ENCODE peak calls at places on chromosome 16, in seven cellular contexts. One of them, this sample, is unnamed.

GRCh38 chr16:70018254-70018653 is 67.1 kb downstream of the CLEC18A start:
- DNase-seq in left ventricle myocardium inferior: no peak
- DNase-seq in CD4-positive, CD25-positive, alpha-beta regulatory T cell: peak; percentile 8
- DNase-seq in heart right ventricle: peak; percentile 33
- DNase-seq in fibroblast of lung: no peak
- DNase-seq in psoas muscle: no peak
- DNase-seq in brain microvascular endothelial cell: peak; percentile 34
- DNase-seq in this sample: peak; percentile 62

GRCh38 chr16:14280541-14280940 is 209.4 kb downstream of the MRTFB start:
- DNase-seq in psoas muscle: no peak
- DNase-seq in left ventricle myocardium inferior: no peak
- DNase-seq in CD4-positive, CD25-positive, alpha-beta regulatory T cell: no peak
- DNase-seq in fibroblast of lung: no peak
- DNase-seq in brain microvascular endothelial cell: no peak
- DNase-seq in heart right ventricle: no peak
- DNase-seq in this sample: no peak

GRCh38 chr16:51268237-51268636 is 117.2 kb upstream of the SALL1 start:
- DNase-seq in heart right ventricle: no peak
- DNase-seq in psoas muscle: no peak
- DNase-seq in fibroblast of lung: no peak
- DNase-seq in CD4-positive, CD25-positive, alpha-beta regulatory T cell: no peak
- DNase-seq in brain microvascular endothelial cell: no peak
- DNase-seq in left ventricle myocardium inferior: no peak
- DNase-seq in this sample: no peak

GRCh38 chr16:82580293-82580900 is 46.4 kb upstream of the CDH13 start:
- DNase-seq in brain microvascular endothelial cell: no peak
- DNase-seq in left ventricle myocardium inferior: no peak
- DNase-seq in psoas muscle: peak; percentile 56
- DNase-seq in heart right ventricle: peak; percentile 15
- DNase-seq in fibroblast of lung: no peak
- DNase-seq in CD4-positive, CD25-positive, alpha-beta regulatory T cell: no peak
- DNase-seq in this sample: no peak

GRCh38 chr16:15572329-15573001 is 70.5 kb downstream of the MARF1 start:
- DNase-seq in brain microvascular endothelial cell: no peak
- DNase-seq in heart right ventricle: no peak
- DNase-seq in psoas muscle: no peak
- DNase-seq in fibroblast of lung: peak; percentile 89
- DNase-seq in CD4-positive, CD25-positive, alpha-beta regulatory T cell: no peak
- DNase-seq in left ventricle myocardium inferior: no peak
- DNase-seq in this sample: no peak

GRCh38 chr16:74724820-74725549 is 24.3 kb upstream of the MLKL start:
- DNase-seq in psoas muscle: peak; percentile 36
- DNase-seq in left ventricle myocardium inferior: no peak
- DNase-seq in CD4-positive, CD25-positive, alpha-beta regulatory T cell: no peak
- DNase-seq in brain microvascular endothelial cell: peak; percentile 82
- DNase-seq in heart right ventricle: no peak
- DNase-seq in fibroblast of lung: peak; percentile 45
- DNase-seq in this sample: no peak

GRCh38 chr16:66926171-66926570 is 836 bp upstream of the RRAD start:
- DNase-seq in brain microvascular endothelial cell: no peak
- DNase-seq in left ventricle myocardium inferior: peak; percentile 74
- DNase-seq in fibroblast of lung: no peak
- DNase-seq in psoas muscle: peak; percentile 82
- DNase-seq in CD4-positive, CD25-positive, alpha-beta regulatory T cell: no peak
- DNase-seq in heart right ventricle: peak; percentile 75
- DNase-seq in this sample: no peak

GRCh38 chr16:30813821-30814189 is 26.8 kb upstream of the ZNF629 start:
- DNase-seq in left ventricle myocardium inferior: no peak
- DNase-seq in brain microvascular endothelial cell: no peak
- DNase-seq in heart right ventricle: no peak
- DNase-seq in psoas muscle: no peak
- DNase-seq in CD4-positive, CD25-positive, alpha-beta regulatory T cell: no peak
- DNase-seq in fibroblast of lung: no peak
- DNase-seq in this sample: no peak

GRCh38 chr16:90037202-90037765 is 18.0 kb upstream of the DBNDD1 start:
- DNase-seq in brain microvascular endothelial cell: no peak
- DNase-seq in left ventricle myocardium inferior: no peak
- DNase-seq in fibroblast of lung: no peak
- DNase-seq in heart right ventricle: no peak
- DNase-seq in psoas muscle: peak; percentile 23
- DNase-seq in CD4-positive, CD25-positive, alpha-beta regulatory T cell: no peak
- DNase-seq in this sample: no peak

GRCh38 chr16:27181020-27181419 is 22.3 kb upstream of the KDM8 start:
- DNase-seq in brain microvascular endothelial cell: no peak
- DNase-seq in heart right ventricle: no peak
- DNase-seq in CD4-positive, CD25-positive, alpha-beta regulatory T cell: no peak
- DNase-seq in left ventricle myocardium inferior: no peak
- DNase-seq in fibroblast of lung: no peak
- DNase-seq in psoas muscle: no peak
- DNase-seq in this sample: no peak

GRCh38 chr16:71328151-71328550 is 30.4 kb upstream of the CALB2 start:
- DNase-seq in brain microvascular endothelial cell: no peak
- DNase-seq in CD4-positive, CD25-positive, alpha-beta regulatory T cell: no peak
- DNase-seq in left ventricle myocardium inferior: no peak
- DNase-seq in psoas muscle: no peak
- DNase-seq in fibroblast of lung: no peak
- DNase-seq in heart right ventricle: no peak
- DNase-seq in this sample: no peak

GRCh38 chr16:57071840-57072541 is 20.4 kb upstream of the CPNE2 start:
- DNase-seq in fibroblast of lung: peak; percentile 13
- DNase-seq in CD4-positive, CD25-positive, alpha-beta regulatory T cell: no peak
- DNase-seq in brain microvascular endothelial cell: peak; percentile 60
- DNase-seq in heart right ventricle: no peak
- DNase-seq in psoas muscle: no peak
- DNase-seq in left ventricle myocardium inferior: no peak
- DNase-seq in this sample: no peak

GRCh38 chr16:48810436-48810802 is 200.4 kb upstream of the N4BP1 start:
- DNase-seq in brain microvascular endothelial cell: no peak
- DNase-seq in heart right ventricle: no peak
- DNase-seq in fibroblast of lung: no peak
- DNase-seq in left ventricle myocardium inferior: no peak
- DNase-seq in psoas muscle: no peak
- DNase-seq in CD4-positive, CD25-positive, alpha-beta regulatory T cell: no peak
- DNase-seq in this sample: no peak
- H3K27me3 ChIP-seq in brain microvascular endothelial cell: peaks cover 2% of the 10 kb centered on the region
- H3K27me3 ChIP-seq in heart right ventricle: peaks cover 45% of the 10 kb centered on the region
- H3K27me3 ChIP-seq in fibroblast of lung: peaks cover 5% of the 10 kb centered on the region
- H3K27me3 ChIP-seq in left ventricle myocardium inferior: peaks cover 88% of the 10 kb centered on the region
- H3K27me3 ChIP-seq in psoas muscle: peaks cover 11% of the 10 kb centered on the region
- H3K27me3 ChIP-seq in CD4-positive, CD25-positive, alpha-beta regulatory T cell: peaks cover 15% of the 10 kb centered on the region
- H3K27me3 ChIP-seq in this sample: peaks cover 5% of the 10 kb centered on the region

DNA sequence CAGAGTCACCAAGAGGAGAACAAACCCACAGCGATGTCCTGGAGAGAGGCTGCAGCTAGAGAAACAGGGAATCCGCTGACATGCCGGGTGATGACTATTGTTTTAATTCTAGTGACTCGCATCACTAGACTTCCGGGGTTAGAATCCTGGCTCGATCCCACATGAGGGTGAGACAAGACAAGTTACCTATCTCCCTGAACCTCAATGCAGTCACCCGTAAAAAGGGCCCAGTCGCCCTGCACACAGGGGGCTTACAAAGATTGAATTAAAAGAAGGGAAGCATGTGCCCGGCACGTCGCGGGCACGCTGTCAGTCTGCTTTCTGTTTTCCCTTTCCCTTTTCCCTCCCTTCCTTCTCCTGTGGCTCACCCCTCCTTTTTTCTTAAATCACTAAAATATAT is 212.9 kb upstream of the FOXF1 start:
- DNase-seq in brain microvascular endothelial cell: no peak
- DNase-seq in fibroblast of lung: no peak
- DNase-seq in left ventricle myocardium inferior: no peak
- DNase-seq in psoas muscle: no peak
- DNase-seq in heart right ventricle: no peak
- DNase-seq in CD4-positive, CD25-positive, alpha-beta regulatory T cell: no peak
- DNase-seq in this sample: no peak
- H3K27me3 ChIP-seq in brain microvascular endothelial cell: peaks cover 73% of the 10 kb centered on the region
- H3K27me3 ChIP-seq in fibroblast of lung: no peaks in the 10 kb centered on the region
- H3K27me3 ChIP-seq in left ventricle myocardium inferior: peaks cover 100% of the 10 kb centered on the region
- H3K27me3 ChIP-seq in psoas muscle: no peaks in the 10 kb centered on the region
- H3K27me3 ChIP-seq in heart right ventricle: peaks cover 100% of the 10 kb centered on the region
- H3K27me3 ChIP-seq in CD4-positive, CD25-positive, alpha-beta regulatory T cell: peaks cover 18% of the 10 kb centered on the region
- H3K27me3 ChIP-seq in this sample: peaks cover 15% of the 10 kb centered on the region

GRCh38 chr16:878886-879285 is 78.4 kb upstream of the GNG13 start:
- DNase-seq in CD4-positive, CD25-positive, alpha-beta regulatory T cell: no peak
- DNase-seq in brain microvascular endothelial cell: no peak
- DNase-seq in fibroblast of lung: no peak
- DNase-seq in left ventricle myocardium inferior: peak; percentile 5
- DNase-seq in heart right ventricle: no peak
- DNase-seq in psoas muscle: peak; percentile 37
- DNase-seq in this sample: no peak
- H3K27me3 ChIP-seq in CD4-positive, CD25-positive, alpha-beta regulatory T cell: no peaks in the 10 kb centered on the region
- H3K27me3 ChIP-seq in brain microvascular endothelial cell: no peaks in the 10 kb centered on the region
- H3K27me3 ChIP-seq in fibroblast of lung: no peaks in the 10 kb centered on the region
- H3K27me3 ChIP-seq in left ventricle myocardium inferior: no peaks in the 10 kb centered on the region
- H3K27me3 ChIP-seq in heart right ventricle: no peaks in the 10 kb centered on the region
- H3K27me3 ChIP-seq in psoas muscle: no peaks in the 10 kb centered on the region
- H3K27me3 ChIP-seq in this sample: no peaks in the 10 kb centered on the region

DNA sequence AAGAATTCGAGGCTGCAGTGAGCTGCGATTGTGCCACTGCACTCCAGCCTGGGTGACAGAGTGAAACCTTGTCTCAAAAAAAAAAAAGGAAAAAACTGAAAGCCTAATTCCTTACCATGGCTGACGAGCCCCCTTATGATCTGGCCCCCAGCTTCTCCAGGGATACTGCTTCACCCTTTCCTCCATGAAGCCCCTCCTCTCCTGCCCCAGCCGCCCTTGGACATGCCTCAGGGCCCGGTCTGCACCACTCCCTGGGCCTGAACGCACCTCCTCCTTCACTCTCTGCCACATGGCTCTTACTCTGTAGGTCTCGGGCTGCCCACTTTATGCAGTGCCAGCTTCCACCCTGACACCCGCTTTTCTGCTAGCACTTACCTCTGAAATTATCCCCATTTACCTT is 65.3 kb downstream of the COG7 start:
- DNase-seq in left ventricle myocardium inferior: no peak
- DNase-seq in psoas muscle: no peak
- DNase-seq in CD4-positive, CD25-positive, alpha-beta regulatory T cell: no peak
- DNase-seq in brain microvascular endothelial cell: no peak
- DNase-seq in heart right ventricle: no peak
- DNase-seq in fibroblast of lung: no peak
- DNase-seq in this sample: no peak
- H3K27me3 ChIP-seq in left ventricle myocardium inferior: no peaks in the 10 kb centered on the region
- H3K27me3 ChIP-seq in psoas muscle: no peaks in the 10 kb centered on the region
- H3K27me3 ChIP-seq in CD4-positive, CD25-positive, alpha-beta regulatory T cell: no peaks in the 10 kb centered on the region
- H3K27me3 ChIP-seq in brain microvascular endothelial cell: no peaks in the 10 kb centered on the region
- H3K27me3 ChIP-seq in heart right ventricle: no peaks in the 10 kb centered on the region
- H3K27me3 ChIP-seq in fibroblast of lung: no peaks in the 10 kb centered on the region
- H3K27me3 ChIP-seq in this sample: no peaks in the 10 kb centered on the region

GRCh38 chr16:49282690-49283375 is 1.2 kb upstream of the CBLN1 start:
- DNase-seq in fibroblast of lung: no peak
- DNase-seq in heart right ventricle: peak; percentile 21
- DNase-seq in brain microvascular endothelial cell: no peak
- DNase-seq in CD4-positive, CD25-positive, alpha-beta regulatory T cell: no peak
- DNase-seq in left ventricle myocardium inferior: no peak
- DNase-seq in psoas muscle: no peak
- DNase-seq in this sample: no peak
- H3K27me3 ChIP-seq in fibroblast of lung: peaks cover 27% of the 10 kb centered on the region
- H3K27me3 ChIP-seq in heart right ventricle: peaks cover 94% of the 10 kb centered on the region
- H3K27me3 ChIP-seq in brain microvascular endothelial cell: peaks cover 56% of the 10 kb centered on the region
- H3K27me3 ChIP-seq in CD4-positive, CD25-positive, alpha-beta regulatory T cell: peaks cover 12% of the 10 kb centered on the region
- H3K27me3 ChIP-seq in left ventricle myocardium inferior: peaks cover 99% of the 10 kb centered on the region
- H3K27me3 ChIP-seq in psoas muscle: peaks cover 9% of the 10 kb centered on the region
- H3K27me3 ChIP-seq in this sample: peaks cover 14% of the 10 kb centered on the region

GRCh38 chr16:3042376-3042775 is 4.0 kb upstream of the MMP25 start:
- DNase-seq in brain microvascular endothelial cell: no peak
- DNase-seq in CD4-positive, CD25-positive, alpha-beta regulatory T cell: no peak
- DNase-seq in left ventricle myocardium inferior: no peak
- DNase-seq in psoas muscle: no peak
- DNase-seq in fibroblast of lung: no peak
- DNase-seq in heart right ventricle: no peak
- DNase-seq in this sample: no peak
- H3K27me3 ChIP-seq in brain microvascular endothelial cell: peaks cover 29% of the 10 kb centered on the region
- H3K27me3 ChIP-seq in CD4-positive, CD25-positive, alpha-beta regulatory T cell: peaks cover 29% of the 10 kb centered on the region
- H3K27me3 ChIP-seq in left ventricle myocardium inferior: peaks cover 99% of the 10 kb centered on the region
- H3K27me3 ChIP-seq in psoas muscle: no peaks in the 10 kb centered on the region
- H3K27me3 ChIP-seq in fibroblast of lung: peaks cover 40% of the 10 kb centered on the region
- H3K27me3 ChIP-seq in heart right ventricle: peaks cover 98% of the 10 kb centered on the region
- H3K27me3 ChIP-seq in this sample: peaks cover 37% of the 10 kb centered on the region

GRCh38 chr16:17291289-17291688 is 179.5 kb downstream of the XYLT1 start:
- DNase-seq in psoas muscle: no peak
- DNase-seq in heart right ventricle: no peak
- DNase-seq in left ventricle myocardium inferior: no peak
- DNase-seq in fibroblast of lung: no peak
- DNase-seq in CD4-positive, CD25-positive, alpha-beta regulatory T cell: no peak
- DNase-seq in brain microvascular endothelial cell: no peak
- DNase-seq in this sample: no peak
- H3K27me3 ChIP-seq in psoas muscle: no peaks in the 10 kb centered on the region
- H3K27me3 ChIP-seq in heart right ventricle: no peaks in the 10 kb centered on the region
- H3K27me3 ChIP-seq in left ventricle myocardium inferior: no peaks in the 10 kb centered on the region
- H3K27me3 ChIP-seq in fibroblast of lung: no peaks in the 10 kb centered on the region
- H3K27me3 ChIP-seq in CD4-positive, CD25-positive, alpha-beta regulatory T cell: no peaks in the 10 kb centered on the region
- H3K27me3 ChIP-seq in brain microvascular endothelial cell: no peaks in the 10 kb centered on the region
- H3K27me3 ChIP-seq in this sample: no peaks in the 10 kb centered on the region

This sample was measured in CD8-positive, alpha-beta T cell.